ENCODE peak calls at places on chromosomes 16 and 17, in seven cellular contexts. Y is HAP-1; T is type B pancreatic cell; S is activated gamma-delta T cell treated with anti-CD3 and anti-CD28 coated beads, Interleukin-2, amount 50 U/mL, for 16 hours; M is GF-D8; P is activated CD4-positive, alpha-beta T cell treated with anti-CD3 and anti-CD28 coated beads, Interleukin-2, amount 10 ng/mL, durations not matched to agents 7 days and 5 days; K is AG09309. J is an unnamed sample.

GRCh38 chr16:56349086-56349415 is 76.3 kb downstream of the AMFR start:
- DNase-seq in Y (no peak), T (no peak), S (no peak), M (no peak), P (no peak), K (no peak), J (no peak)

GRCh38 chr16:29977063-29977462 is 3.4 kb downstream of the TAOK2 start:
- DNase-seq in Y (no peak), T (no peak), S (no peak), M (no peak), P (no peak), K (no peak), J (no peak)

GRCh38 chr16:29192329-29193247 is 207.7 kb downstream of the LAT start:
- DNase-seq in Y (peak; percentile 18), T (peak; percentile 64), S (no peak), M (no peak), P (no peak), K (no peak), J (no peak)

GRCh38 chr17:81479175-81479574 is 33.4 kb downstream of the ACTG1 start:
- DNase-seq in Y (no peak), T (no peak), S (no peak), M (no peak), P (no peak), K (no peak), J (no peak)

GRCh38 chr17:29671661-29672060 is 48.9 kb upstream of the CORO6 start:
- DNase-seq in Y (no peak), T (no peak), S (no peak), M (no peak), P (no peak), K (no peak), J (no peak)

GRCh38 chr17:44402564-44403172 is 13.2 kb upstream of the ITGA2B start:
- DNase-seq in Y (no peak), T (no peak), S (no peak), M (no peak), P (no peak), K (no peak), J (no peak)

GRCh38 chr17:40179923-40180659 is 2.8 kb downstream of the RAPGEFL1 start:
- DNase-seq in Y (no peak), T (no peak), S (no peak), M (no peak), P (no peak), K (no peak), J (no peak)

GRCh38 chr17:81939881-81940385 is 2.8 kb upstream of the PYCR1 start:
- DNase-seq in Y (no peak), T (no peak), S (no peak), M (no peak), P (no peak), K (no peak), J (no peak)